ENCODE peak calls at places on chromosome 5, in ten cellular contexts. One of them, this sample, is unnamed.

GRCh38 chr5:157744055-157745011 is 821 bp downstream of the LSM11 start:
- DNase-seq in neural progenitor cell: no peak
- DNase-seq in IMR-90: no peak
- DNase-seq in gastrocnemius medialis: no peak
- DNase-seq in cardiac fibroblast: no peak
- DNase-seq in dorsolateral prefrontal cortex: no peak
- DNase-seq in GM12865: peak; percentile 52
- DNase-seq in fibroblast of the aortic adventitia: no peak
- DNase-seq in mammary epithelial cell: no peak
- DNase-seq in fibroblast of lung: no peak
- DNase-seq in this sample: peak; percentile 6

GRCh38 chr5:116939641-116940040 is 365.0 kb upstream of the SEMA6A start:
- DNase-seq in fibroblast of lung: no peak
- DNase-seq in fibroblast of the aortic adventitia: no peak
- DNase-seq in dorsolateral prefrontal cortex: no peak
- DNase-seq in neural progenitor cell: no peak
- DNase-seq in IMR-90: no peak
- DNase-seq in cardiac fibroblast: no peak
- DNase-seq in mammary epithelial cell: no peak
- DNase-seq in gastrocnemius medialis: no peak
- DNase-seq in GM12865: no peak
- DNase-seq in this sample: no peak

GRCh38 chr5:476814-477175 is 33.8 kb downstream of the EXOC3 start:
- DNase-seq in gastrocnemius medialis: no peak
- DNase-seq in neural progenitor cell: no peak
- DNase-seq in GM12865: no peak
- DNase-seq in cardiac fibroblast: no peak
- DNase-seq in fibroblast of lung: no peak
- DNase-seq in IMR-90: no peak
- DNase-seq in fibroblast of the aortic adventitia: no peak
- DNase-seq in dorsolateral prefrontal cortex: no peak
- DNase-seq in mammary epithelial cell: no peak
- DNase-seq in this sample: no peak

GRCh38 chr5:75049581-75050274 is 2.6 kb downstream of the GCNT4 start:
- DNase-seq in fibroblast of lung: peak; percentile 61
- DNase-seq in mammary epithelial cell: peak; percentile 60
- DNase-seq in gastrocnemius medialis: no peak
- DNase-seq in GM12865: peak; percentile 68
- DNase-seq in neural progenitor cell: peak; percentile 79
- DNase-seq in dorsolateral prefrontal cortex: peak; percentile 58
- DNase-seq in IMR-90: peak; percentile 62
- DNase-seq in cardiac fibroblast: peak; percentile 66
- DNase-seq in fibroblast of the aortic adventitia: peak; percentile 65
- DNase-seq in this sample: peak; percentile 42

GRCh38 chr5:121285861-121286527 is 565.7 kb upstream of the FTMT start:
- DNase-seq in GM12865: no peak
- DNase-seq in IMR-90: peak; percentile 38
- DNase-seq in fibroblast of the aortic adventitia: peak; percentile 48
- DNase-seq in neural progenitor cell: no peak
- DNase-seq in dorsolateral prefrontal cortex: no peak
- DNase-seq in cardiac fibroblast: no peak
- DNase-seq in gastrocnemius medialis: no peak
- DNase-seq in fibroblast of lung: peak; percentile 1
- DNase-seq in mammary epithelial cell: no peak
- DNase-seq in this sample: no peak

GRCh38 chr5:134580001-134580460 is 52.6 kb downstream of the SAR1B start:
- DNase-seq in GM12865: no peak
- DNase-seq in fibroblast of the aortic adventitia: no peak
- DNase-seq in neural progenitor cell: no peak
- DNase-seq in IMR-90: no peak
- DNase-seq in fibroblast of lung: no peak
- DNase-seq in mammary epithelial cell: no peak
- DNase-seq in cardiac fibroblast: no peak
- DNase-seq in gastrocnemius medialis: no peak
- DNase-seq in dorsolateral prefrontal cortex: no peak
- DNase-seq in this sample: no peak

GRCh38 chr5:156475831-156476551 is 149.0 kb downstream of the SGCD start:
- DNase-seq in mammary epithelial cell: peak; percentile 25
- DNase-seq in dorsolateral prefrontal cortex: no peak
- DNase-seq in fibroblast of lung: peak; percentile 97
- DNase-seq in cardiac fibroblast: peak; percentile 88
- DNase-seq in fibroblast of the aortic adventitia: peak; percentile 76
- DNase-seq in neural progenitor cell: peak; percentile 49
- DNase-seq in gastrocnemius medialis: peak; percentile 64
- DNase-seq in GM12865: no peak
- DNase-seq in IMR-90: peak; percentile 98
- DNase-seq in this sample: peak; percentile 90

GRCh38 chr5:136521696-136522095 is 156.4 kb upstream of the TRPC7 start:
- DNase-seq in IMR-90: no peak
- DNase-seq in cardiac fibroblast: no peak
- DNase-seq in dorsolateral prefrontal cortex: no peak
- DNase-seq in neural progenitor cell: no peak
- DNase-seq in GM12865: no peak
- DNase-seq in fibroblast of lung: no peak
- DNase-seq in gastrocnemius medialis: no peak
- DNase-seq in mammary epithelial cell: no peak
- DNase-seq in fibroblast of the aortic adventitia: no peak
- DNase-seq in this sample: no peak

GRCh38 chr5:55226934-55227737 is at the start of gene MCIDAS:
- DNase-seq in cardiac fibroblast: no peak
- DNase-seq in gastrocnemius medialis: no peak
- DNase-seq in IMR-90: peak; percentile 6
- DNase-seq in fibroblast of lung: no peak
- DNase-seq in GM12865: peak; percentile 60
- DNase-seq in neural progenitor cell: peak; percentile 93
- DNase-seq in mammary epithelial cell: peak; percentile 72
- DNase-seq in fibroblast of the aortic adventitia: no peak
- DNase-seq in dorsolateral prefrontal cortex: no peak
- DNase-seq in this sample: no peak

GRCh38 chr5:59485629-59486439 is 407.7 kb downstream of the PDE4D start:
- DNase-seq in mammary epithelial cell: peak; percentile 54
- DNase-seq in cardiac fibroblast: no peak
- DNase-seq in neural progenitor cell: no peak
- DNase-seq in GM12865: no peak
- DNase-seq in gastrocnemius medialis: no peak
- DNase-seq in fibroblast of lung: peak; percentile 22
- DNase-seq in fibroblast of the aortic adventitia: no peak
- DNase-seq in IMR-90: no peak
- DNase-seq in dorsolateral prefrontal cortex: no peak
- DNase-seq in this sample: no peak

GRCh38 chr5:174418809-174419522 is 305.4 kb upstream of the MSX2 start:
- DNase-seq in gastrocnemius medialis: no peak
- DNase-seq in neural progenitor cell: peak; percentile 67
- DNase-seq in mammary epithelial cell: peak; percentile 7
- DNase-seq in GM12865: no peak
- DNase-seq in dorsolateral prefrontal cortex: no peak
- DNase-seq in IMR-90: no peak
- DNase-seq in fibroblast of the aortic adventitia: no peak
- DNase-seq in fibroblast of lung: no peak
- DNase-seq in cardiac fibroblast: peak; percentile 14
- DNase-seq in this sample: no peak

GRCh38 chr5:87113848-87114247 is 153.8 kb upstream of the RASA1 start:
- DNase-seq in fibroblast of the aortic adventitia: peak; percentile 65
- DNase-seq in neural progenitor cell: no peak
- DNase-seq in fibroblast of lung: peak; percentile 64
- DNase-seq in mammary epithelial cell: peak; percentile 79
- DNase-seq in cardiac fibroblast: peak; percentile 39
- DNase-seq in GM12865: no peak
- DNase-seq in IMR-90: peak; percentile 89
- DNase-seq in dorsolateral prefrontal cortex: no peak
- DNase-seq in gastrocnemius medialis: no peak
- DNase-seq in this sample: peak; percentile 91

GRCh38 chr5:1016476-1016875 is 7.9 kb downstream of the NKD2 start:
- DNase-seq in IMR-90: no peak
- DNase-seq in dorsolateral prefrontal cortex: no peak
- DNase-seq in mammary epithelial cell: no peak
- DNase-seq in neural progenitor cell: no peak
- DNase-seq in fibroblast of lung: no peak
- DNase-seq in fibroblast of the aortic adventitia: no peak
- DNase-seq in GM12865: no peak
- DNase-seq in cardiac fibroblast: no peak
- DNase-seq in gastrocnemius medialis: no peak
- DNase-seq in this sample: no peak

GRCh38 chr5:44336708-44337107 is 52.5 kb downstream of the FGF10 start:
- DNase-seq in gastrocnemius medialis: no peak
- DNase-seq in mammary epithelial cell: no peak
- DNase-seq in neural progenitor cell: no peak
- DNase-seq in fibroblast of the aortic adventitia: no peak
- DNase-seq in dorsolateral prefrontal cortex: no peak
- DNase-seq in fibroblast of lung: no peak
- DNase-seq in IMR-90: no peak
- DNase-seq in GM12865: peak; percentile 7
- DNase-seq in cardiac fibroblast: no peak
- DNase-seq in this sample: no peak

GRCh38 chr5:76514254-76514653 is 108.9 kb downstream of the F2RL2 start:
- DNase-seq in neural progenitor cell: no peak
- DNase-seq in mammary epithelial cell: no peak
- DNase-seq in gastrocnemius medialis: no peak
- DNase-seq in fibroblast of the aortic adventitia: no peak
- DNase-seq in cardiac fibroblast: no peak
- DNase-seq in dorsolateral prefrontal cortex: no peak
- DNase-seq in fibroblast of lung: no peak
- DNase-seq in GM12865: no peak
- DNase-seq in IMR-90: no peak
- DNase-seq in this sample: no peak

GRCh38 chr5:120457839-120458507 is 6.1 kb upstream of the PRR16 start:
- DNase-seq in fibroblast of the aortic adventitia: peak; percentile 73
- DNase-seq in gastrocnemius medialis: peak; percentile 57
- DNase-seq in dorsolateral prefrontal cortex: peak; percentile 36
- DNase-seq in neural progenitor cell: peak; percentile 73
- DNase-seq in GM12865: peak; percentile 90
- DNase-seq in IMR-90: peak; percentile 29
- DNase-seq in mammary epithelial cell: peak; percentile 68
- DNase-seq in cardiac fibroblast: peak; percentile 80
- DNase-seq in fibroblast of lung: peak; percentile 76
- DNase-seq in this sample: peak; percentile 49

GRCh38 chr5:179413086-179413690 is 67.9 kb upstream of the ADAMTS2 start:
- DNase-seq in cardiac fibroblast: no peak
- DNase-seq in dorsolateral prefrontal cortex: no peak
- DNase-seq in GM12865: no peak
- DNase-seq in IMR-90: no peak
- DNase-seq in fibroblast of lung: no peak
- DNase-seq in fibroblast of the aortic adventitia: no peak
- DNase-seq in neural progenitor cell: no peak
- DNase-seq in gastrocnemius medialis: no peak
- DNase-seq in mammary epithelial cell: no peak
- DNase-seq in this sample: no peak

GRCh38 chr5:61123145-61123544 is 39.1 kb downstream of the SMIM15 start:
- DNase-seq in IMR-90: no peak
- DNase-seq in fibroblast of the aortic adventitia: no peak
- DNase-seq in cardiac fibroblast: no peak
- DNase-seq in neural progenitor cell: no peak
- DNase-seq in mammary epithelial cell: no peak
- DNase-seq in dorsolateral prefrontal cortex: no peak
- DNase-seq in GM12865: no peak
- DNase-seq in gastrocnemius medialis: no peak
- DNase-seq in fibroblast of lung: no peak
- DNase-seq in this sample: no peak

GRCh38 chr5:90353254-90353653 is 56.3 kb downstream of the CETN3 start:
- DNase-seq in fibroblast of lung: no peak
- DNase-seq in neural progenitor cell: no peak
- DNase-seq in gastrocnemius medialis: no peak
- DNase-seq in GM12865: no peak
- DNase-seq in dorsolateral prefrontal cortex: no peak
- DNase-seq in fibroblast of the aortic adventitia: no peak
- DNase-seq in mammary epithelial cell: no peak
- DNase-seq in IMR-90: no peak
- DNase-seq in cardiac fibroblast: no peak
- DNase-seq in this sample: no peak

GRCh38 chr5:93417500-93417899 is 163.5 kb downstream of the NR2F1-AS1 start:
- DNase-seq in neural progenitor cell: no peak
- DNase-seq in cardiac fibroblast: no peak
- DNase-seq in gastrocnemius medialis: no peak
- DNase-seq in fibroblast of the aortic adventitia: no peak
- DNase-seq in mammary epithelial cell: no peak
- DNase-seq in fibroblast of lung: no peak
- DNase-seq in dorsolateral prefrontal cortex: no peak
- DNase-seq in GM12865: no peak
- DNase-seq in IMR-90: no peak
- DNase-seq in this sample: no peak
- H3K4me3 ChIP-seq in neural progenitor cell: no peak overlapping the region
- H3K4me3 ChIP-seq in cardiac fibroblast: no peak overlapping the region
- H3K4me3 ChIP-seq in gastrocnemius medialis: no peak overlapping the region
- H3K4me3 ChIP-seq in fibroblast of the aortic adventitia: no peak overlapping the region
- H3K4me3 ChIP-seq in mammary epithelial cell: no peak overlapping the region
- H3K4me3 ChIP-seq in fibroblast of lung: no peak overlapping the region
- H3K4me3 ChIP-seq in dorsolateral prefrontal cortex: no peak overlapping the region
- H3K4me3 ChIP-seq in GM12865: no peak overlapping the region
- H3K4me3 ChIP-seq in IMR-90: no peak overlapping the region
- H3K4me3 ChIP-seq in this sample: no peak overlapping the region

GRCh38 chr5:138641547-138642298 is 66.5 kb upstream of the HSPA9 start:
- DNase-seq in fibroblast of the aortic adventitia: peak; percentile 66
- DNase-seq in cardiac fibroblast: peak; percentile 70
- DNase-seq in neural progenitor cell: peak; percentile 93
- DNase-seq in GM12865: peak; percentile 74
- DNase-seq in IMR-90: peak; percentile 60
- DNase-seq in gastrocnemius medialis: peak; percentile 15
- DNase-seq in fibroblast of lung: peak; percentile 68
- DNase-seq in dorsolateral prefrontal cortex: peak; percentile 86
- DNase-seq in mammary epithelial cell: peak; percentile 51
- DNase-seq in this sample: peak; percentile 65
- TF ChIP-seq CTCF in fibroblast of the aortic adventitia: peak; percentile 74
- TF ChIP-seq CTCF in cardiac fibroblast: peak; percentile 88
- TF ChIP-seq CTCF in neural progenitor cell: peak; percentile 99
- TF ChIP-seq CTCF in GM12865: peak; percentile 78
- TF ChIP-seq CTCF in IMR-90: peak; percentile 84
- TF ChIP-seq CTCF in gastrocnemius medialis: peak; percentile 66
- TF ChIP-seq CTCF in fibroblast of lung: peak; percentile 71
- TF ChIP-seq CTCF in dorsolateral prefrontal cortex: peak; percentile 71
- TF ChIP-seq CTCF in mammary epithelial cell: peak; percentile 79
- TF ChIP-seq CTCF in this sample: peak; percentile 83

GRCh38 chr5:108003178-108003577 is 332.4 kb upstream of the EFNA5 start:
- DNase-seq in mammary epithelial cell: peak; percentile 26
- DNase-seq in IMR-90: peak; percentile 61
- DNase-seq in gastrocnemius medialis: no peak
- DNase-seq in fibroblast of the aortic adventitia: peak; percentile 62
- DNase-seq in dorsolateral prefrontal cortex: no peak
- DNase-seq in GM12865: peak; percentile 72
- DNase-seq in neural progenitor cell: no peak
- DNase-seq in fibroblast of lung: peak; percentile 80
- DNase-seq in cardiac fibroblast: peak; percentile 47
- DNase-seq in this sample: peak; percentile 76
- H3K4me3 ChIP-seq in mammary epithelial cell: no peak overlapping the region
- H3K4me3 ChIP-seq in IMR-90: peak overlapping the region; percentile 49
- H3K4me3 ChIP-seq in gastrocnemius medialis: no peak overlapping the region
- H3K4me3 ChIP-seq in fibroblast of the aortic adventitia: peak overlapping the region; percentile 32
- H3K4me3 ChIP-seq in dorsolateral prefrontal cortex: no peak overlapping the region
- H3K4me3 ChIP-seq in GM12865: no peak overlapping the region
- H3K4me3 ChIP-seq in neural progenitor cell: no peak overlapping the region
- H3K4me3 ChIP-seq in fibroblast of lung: peak overlapping the region; percentile 30
- H3K4me3 ChIP-seq in cardiac fibroblast: peak overlapping the region; percentile 0
- H3K4me3 ChIP-seq in this sample: no peak overlapping the region

DNA sequence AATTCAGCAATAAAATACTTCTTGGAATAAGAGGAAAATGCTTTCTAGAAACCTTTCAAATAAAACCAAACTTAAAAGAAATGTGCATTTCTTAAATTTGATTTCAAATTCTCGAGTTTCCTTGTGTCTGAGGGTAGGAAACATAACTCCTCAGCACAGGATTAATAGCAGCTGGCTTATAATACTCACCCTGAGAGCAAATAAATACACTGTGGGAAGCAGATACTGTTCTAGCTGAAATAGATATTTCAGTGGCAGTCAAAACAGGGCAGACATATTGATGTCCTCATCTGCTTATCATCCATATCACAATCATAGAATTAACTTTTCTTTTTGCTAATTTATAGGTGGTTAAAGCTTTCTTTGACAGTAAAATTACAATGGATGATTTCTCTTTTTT is 24.1 kb upstream of the FEM1C start:
- DNase-seq in fibroblast of lung: no peak
- DNase-seq in GM12865: no peak
- DNase-seq in cardiac fibroblast: no peak
- DNase-seq in dorsolateral prefrontal cortex: no peak
- DNase-seq in neural progenitor cell: no peak
- DNase-seq in fibroblast of the aortic adventitia: no peak
- DNase-seq in gastrocnemius medialis: no peak
- DNase-seq in IMR-90: no peak
- DNase-seq in mammary epithelial cell: no peak
- DNase-seq in this sample: no peak
- TF ChIP-seq CTCF in fibroblast of lung: no peak
- TF ChIP-seq CTCF in GM12865: no peak
- TF ChIP-seq CTCF in cardiac fibroblast: no peak
- TF ChIP-seq CTCF in dorsolateral prefrontal cortex: no peak
- TF ChIP-seq CTCF in neural progenitor cell: no peak
- TF ChIP-seq CTCF in fibroblast of the aortic adventitia: no peak
- TF ChIP-seq CTCF in gastrocnemius medialis: no peak
- TF ChIP-seq CTCF in IMR-90: no peak
- TF ChIP-seq CTCF in mammary epithelial cell: no peak
- TF ChIP-seq CTCF in this sample: no peak